ENCODE peak calls at places on chromosomes 3 and 15, in six cellular contexts. V is breast epithelium, O is left lung, M is suprapubic skin, T is A549, X is nephron progenitor cell. F is an unnamed sample.

GRCh38 chr3:64410226-64410625 is 185.0 kb upstream of the PRICKLE2 start:
- DNase-seq in V (no peak), O (no peak), M (no peak), T (no peak), X (no peak), F (no peak)

GRCh38 chr3:55343486-55344357 is 143.4 kb downstream of the WNT5A start:
- DNase-seq in V (no peak), O (no peak), M (no peak), T (no peak), X (no peak), F (no peak)

GRCh38 chr3:62027796-62028195 is 345.6 kb downstream of the FEZF2 start:
- DNase-seq in V (no peak), O (no peak), M (no peak), T (no peak), X (no peak), F (no peak)

GRCh38 chr3:193132923-193133463 is 108.0 kb upstream of the PLAAT1 start:
- DNase-seq in V (no peak), O (no peak), M (no peak), T (no peak), X (no peak), F (no peak)

GRCh38 chr3:182889948-182890629 is 90.2 kb downstream of the DCUN1D1 start:
- DNase-seq in V (no peak), O (no peak), M (no peak), T (peak; percentile 3), X (no peak), F (no peak)

GRCh38 chr3:171306631-171307030 is 153.6 kb downstream of the TNIK start:
- DNase-seq in V (peak; percentile 62), O (no peak), M (no peak), T (peak; percentile 10), X (no peak), F (no peak)

GRCh38 chr15:59028387-59028955 is 41.0 kb downstream of the RNF111 start:
- DNase-seq in V (no peak), O (no peak), M (no peak), T (no peak), X (no peak), F (no peak)

GRCh38 chr3:173826901-173827609 is 429.5 kb downstream of the NLGN1 start:
- DNase-seq in V (no peak), O (no peak), M (no peak), T (no peak), X (no peak), F (no peak)

GRCh38 chr3:76679510-76679909 is 360.4 kb upstream of the ROBO2 start:
- DNase-seq in V (no peak), O (no peak), M (no peak), T (no peak), X (no peak), F (no peak)

GRCh38 chr15:91102546-91103330 is 2.7 kb downstream of the SV2B start:
- DNase-seq in V (no peak), O (no peak), M (no peak), T (no peak), X (no peak), F (no peak)

GRCh38 chr3:72127843-72128242 is 342.9 kb upstream of the PROK2 start:
- DNase-seq in V (no peak), O (no peak), M (no peak), T (no peak), X (no peak), F (no peak)

GRCh38 chr3:10516835-10517465 is 11.6 kb upstream of the ATP2B2 start:
- DNase-seq in V (no peak), O (no peak), M (peak; percentile 48), T (no peak), X (no peak), F (no peak)

GRCh38 chr3:127112796-127113570 is 79.9 kb upstream of the PRR23E start:
- DNase-seq in V (no peak), O (no peak), M (peak; percentile 14), T (no peak), X (no peak), F (no peak)

GRCh38 chr3:38985581-38985980 is 66.2 kb downstream of the SCN11A start:
- DNase-seq in V (no peak), O (no peak), M (no peak), T (peak; percentile 23), X (no peak), F (no peak)

GRCh38 chr15:64461577-64462162 is 1.3 kb downstream of the ZNF609 start:
- DNase-seq in V (no peak), O (no peak), M (no peak), T (peak; percentile 20), X (peak; percentile 20), F (no peak)

GRCh38 chr3:177679568-177680441 is 482.5 kb upstream of the TBL1XR1 start:
- DNase-seq in V (no peak), O (no peak), M (no peak), T (no peak), X (peak; percentile 21), F (no peak)

GRCh38 chr3:55405436-55405835 is 81.7 kb downstream of the WNT5A start:
- DNase-seq in V (no peak), O (no peak), M (no peak), T (peak; percentile 13), X (peak; percentile 29), F (no peak)

GRCh38 chr3:100047455-100048141 is 66.7 kb downstream of the FILIP1L start:
- DNase-seq in V (no peak), O (no peak), M (no peak), T (peak; percentile 65), X (no peak), F (no peak)

GRCh38 chr3:127836004-127836882 is 13.9 kb upstream of the MGLL start:
- DNase-seq in V (no peak), O (no peak), M (no peak), T (no peak), X (no peak), F (no peak)

GRCh38 chr3:74075213-74075612 is 450.5 kb upstream of the PDZRN3 start:
- DNase-seq in V (no peak), O (no peak), M (no peak), T (no peak), X (no peak), F (no peak)

GRCh38 chr3:153260681-153261080 is 98.7 kb downstream of the RAP2B start:
- DNase-seq in V (no peak), O (no peak), M (no peak), T (no peak), X (no peak), F (no peak)

GRCh38 chr3:12603969-12604368 is 47.1 kb downstream of the MKRN2 start:
- DNase-seq in V (no peak), O (no peak), M (no peak), T (no peak), X (no peak), F (no peak)

GRCh38 chr3:12598890-12599289 is 42.0 kb downstream of the MKRN2 start:
- DNase-seq in V (no peak), O (no peak), M (no peak), T (no peak), X (no peak), F (no peak)

DNA sequence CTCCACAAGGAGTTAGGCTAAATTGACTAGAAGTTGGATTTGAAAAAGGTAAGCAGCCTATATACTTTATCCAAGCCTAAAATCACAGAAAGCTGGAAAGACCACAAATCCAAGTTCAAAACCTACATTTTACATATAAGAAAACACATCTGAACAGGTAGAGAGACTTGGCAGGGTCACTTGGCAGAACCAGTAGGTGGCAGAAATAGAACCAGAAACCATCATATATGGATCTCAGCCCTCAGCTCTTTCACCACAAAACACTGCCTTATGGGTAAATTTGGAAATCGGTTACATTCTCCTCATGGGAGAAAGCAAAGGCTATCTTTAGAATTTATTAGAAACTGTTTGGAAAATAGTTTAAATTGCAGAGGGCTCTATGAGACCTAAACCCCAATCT is 44.2 kb downstream of the MKRN2 start:
- DNase-seq in V (no peak), O (no peak), M (no peak), T (peak; percentile 39), X (no peak), F (no peak)
- TF ChIP-seq CTCF in V (no peak), O (no peak), M (no peak), T (no peak), X (no peak), F (no peak)

DNA sequence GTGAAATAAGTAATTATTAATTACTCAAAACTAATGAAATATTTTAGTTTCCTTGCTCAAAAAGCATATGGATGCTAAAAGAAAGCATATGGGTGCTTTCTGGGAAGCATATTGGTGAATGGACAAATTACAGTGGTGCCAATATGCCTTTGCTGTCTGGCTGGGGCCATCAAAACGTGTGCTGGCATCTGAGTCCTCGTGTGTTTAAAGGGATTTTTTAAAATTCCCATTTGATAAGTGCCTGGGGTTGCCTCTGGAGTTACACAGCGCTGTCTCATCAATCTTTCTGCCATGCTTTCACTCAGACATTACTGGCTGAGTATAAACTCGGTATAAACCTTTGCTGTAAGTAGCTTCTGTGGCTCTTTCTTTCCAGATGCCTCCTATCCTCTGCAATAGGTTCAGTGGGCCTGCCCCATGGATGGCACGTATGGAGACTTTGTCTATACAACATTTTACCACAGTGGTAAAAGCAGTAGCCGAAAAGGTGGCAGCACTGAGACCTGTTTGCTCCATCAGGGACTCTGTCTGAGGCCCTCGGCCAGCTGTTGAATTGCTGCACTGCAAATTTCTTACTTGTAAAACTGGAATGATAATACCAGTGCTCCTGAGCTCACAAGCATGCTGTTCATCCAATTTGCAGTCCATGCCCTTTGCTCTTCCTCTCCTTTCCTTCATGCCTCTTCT is 195.5 kb downstream of the LPP start:
- DNase-seq in V (no peak), O (no peak), M (no peak), T (no peak), X (no peak), F (no peak)
- TF ChIP-seq CTCF in V (no peak), O (no peak), M (no peak), T (no peak), X (no peak), F (no peak)

GRCh38 chr3:149296972-149297371 is 36.5 kb downstream of the TM4SF18 start:
- DNase-seq in V (no peak), O (no peak), M (no peak), T (no peak), X (no peak), F (no peak)

GRCh38 chr3:149288655-149289054 is 44.8 kb downstream of the TM4SF18 start:
- DNase-seq in V (no peak), O (no peak), M (no peak), T (no peak), X (no peak), F (no peak)

GRCh38 chr3:149291178-149291577 is 42.3 kb downstream of the TM4SF18 start:
- DNase-seq in V (no peak), O (no peak), M (no peak), T (peak; percentile 33), X (no peak), F (no peak)
- TF ChIP-seq CTCF in V (no peak), O (peak; percentile 26), M (no peak), T (peak; percentile 42), X (peak; percentile 38), F (peak; percentile 52)

GRCh38 chr15:76996076-76996525 is 1.2 kb downstream of the PSTPIP1 start:
- DNase-seq in V (no peak), O (no peak), M (peak; percentile 52), T (no peak), X (no peak), F (no peak)
- TF ChIP-seq CTCF in V (no peak), O (no peak), M (no peak), T (no peak), X (no peak), F (no peak)

GRCh38 chr15:40873625-40874561 is at the start of gene RHOV:
- DNase-seq in V (peak; percentile 77), O (peak; percentile 93), M (peak; percentile 80), T (peak; percentile 83), X (peak; percentile 81), F (peak; percentile 25)
- TF ChIP-seq CTCF in V (peak; percentile 36), O (peak; percentile 11), M (no peak), T (peak; percentile 40), X (no peak), F (no peak)